ENCODE peak calls at places on chromosomes 12 and 14, in six cellular contexts. F, O, N, T, G and V are unnamed samples.

GRCh38 chr14:83172363-83172762 is 1638.7 kb upstream of the SEL1L start:
- DNase-seq in G (peak; percentile 13), N (no peak), F (no peak), O (no peak), T (no peak), V (no peak)

GRCh38 chr14:73307261-73307660 is 70.0 kb downstream of the PAPLN start:
- DNase-seq in F (no peak), G (no peak), N (no peak), O (no peak), T (no peak), V (no peak)

GRCh38 chr12:79250186-79250585 is 385.6 kb downstream of the SYT1 start:
- DNase-seq in F (no peak), T (no peak), G (no peak), O (no peak), N (no peak), V (no peak)

GRCh38 chr12:124898200-124898950 is 16.1 kb downstream of the UBC start:
- DNase-seq in T (peak; percentile 68), O (peak; percentile 51), F (peak; percentile 49), N (no peak), G (peak; percentile 63), V (peak; percentile 33)

GRCh38 chr14:101470266-101470665 is 91.0 kb upstream of the DIO3 start:
- DNase-seq in F (no peak), N (no peak), G (no peak), O (no peak), T (no peak), V (no peak)

GRCh38 chr12:125330645-125331341 is 265.6 kb downstream of the AACS start:
- DNase-seq in G (peak; percentile 5), T (peak; percentile 19), N (peak; percentile 18), F (peak; percentile 72), O (peak; percentile 73), V (peak; percentile 58)

GRCh38 chr12:23722655-23723054 is 226.8 kb downstream of the SOX5 start:
- DNase-seq in F (no peak), O (no peak), T (no peak), G (no peak), N (no peak), V (no peak)

GRCh38 chr14:92793709-92794546 is at the start of gene GOLGA5:
- DNase-seq in N (peak; percentile 97), G (peak; percentile 95), O (peak; percentile 98), T (peak; percentile 97), F (peak; percentile 99), V (peak; percentile 99)

GRCh38 chr12:88931598-88931997 is 351.3 kb upstream of the KITLG start:
- DNase-seq in N (no peak), O (no peak), G (peak; percentile 78), T (no peak), F (no peak), V (no peak)

DNA sequence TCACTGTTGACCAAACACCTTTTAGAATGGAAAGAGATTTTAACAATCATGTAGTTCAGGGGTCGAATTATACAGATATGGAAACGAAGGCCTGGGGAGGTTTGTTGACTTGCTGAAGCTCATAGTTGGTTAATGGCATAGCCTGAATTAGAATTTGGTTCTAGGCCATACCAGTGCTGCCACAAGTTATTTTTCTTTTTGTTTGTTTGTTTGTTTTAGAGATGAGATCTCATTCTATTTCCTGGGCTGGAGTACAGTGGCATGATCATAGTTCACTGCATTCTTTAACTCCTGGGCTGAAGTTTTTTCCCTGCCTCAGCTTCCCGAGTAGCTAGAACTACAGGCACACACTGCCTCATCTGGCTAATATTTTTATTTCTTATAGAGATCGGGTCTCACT is 25.4 kb upstream of the ALG10B start:
- DNase-seq in G (no peak), O (no peak), T (no peak), F (no peak), N (no peak), V (no peak)
- TF ChIP-seq POLR2A in G (no peak), O (no peak), T (no peak), F (no peak), N (no peak), V (no peak)

GRCh38 chr12:56129210-56129691 is 1.2 kb downstream of the ESYT1 start:
- DNase-seq in F (peak; percentile 69), N (peak; percentile 67), O (peak; percentile 75), T (peak; percentile 88), G (no peak), V (peak; percentile 84)
- TF ChIP-seq POLR2A in F (peak; percentile 52), N (no peak), O (no peak), T (no peak), G (no peak), V (peak; percentile 20)

DNA sequence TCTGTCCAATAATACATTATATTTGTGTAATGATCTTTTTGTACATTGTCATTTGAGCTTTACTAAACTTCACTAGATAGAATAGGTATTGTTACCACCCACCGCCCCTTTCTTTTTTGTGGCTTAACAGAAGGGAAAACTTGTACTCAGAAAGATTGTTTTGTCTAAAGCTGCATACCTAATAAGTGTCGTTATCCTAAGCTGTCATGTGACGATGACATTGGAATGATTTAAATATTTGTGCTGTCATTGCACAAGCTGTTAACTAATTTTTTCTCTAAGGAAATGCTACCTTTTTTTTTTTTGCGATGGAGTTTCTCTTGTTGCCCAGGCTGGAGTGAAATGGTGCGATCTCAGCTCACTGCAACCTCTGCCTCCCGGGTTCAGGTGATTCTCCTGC is 3.6 kb downstream of the DIP2B start:
- DNase-seq in N (no peak), T (no peak), O (no peak), G (no peak), F (no peak), V (no peak)
- TF ChIP-seq POLR2A in N (no peak), T (no peak), O (no peak), G (no peak), F (no peak), V (no peak)

GRCh38 chr14:50797250-50798047 is 33.5 kb downstream of the NIN start:
- DNase-seq in F (no peak), G (no peak), O (no peak), N (no peak), T (no peak), V (no peak)

GRCh38 chr14:50800032-50800431 is 30.9 kb downstream of the NIN start:
- DNase-seq in T (no peak), O (no peak), F (no peak), G (no peak), N (no peak), V (no peak)

GRCh38 chr14:50795909-50796308 is 35.1 kb downstream of the NIN start:
- DNase-seq in N (no peak), T (no peak), G (no peak), F (no peak), O (no peak), V (no peak)

GRCh38 chr14:50796391-50796790 is 34.6 kb downstream of the NIN start:
- DNase-seq in F (no peak), N (no peak), O (no peak), G (no peak), T (no peak), V (no peak)

DNA sequence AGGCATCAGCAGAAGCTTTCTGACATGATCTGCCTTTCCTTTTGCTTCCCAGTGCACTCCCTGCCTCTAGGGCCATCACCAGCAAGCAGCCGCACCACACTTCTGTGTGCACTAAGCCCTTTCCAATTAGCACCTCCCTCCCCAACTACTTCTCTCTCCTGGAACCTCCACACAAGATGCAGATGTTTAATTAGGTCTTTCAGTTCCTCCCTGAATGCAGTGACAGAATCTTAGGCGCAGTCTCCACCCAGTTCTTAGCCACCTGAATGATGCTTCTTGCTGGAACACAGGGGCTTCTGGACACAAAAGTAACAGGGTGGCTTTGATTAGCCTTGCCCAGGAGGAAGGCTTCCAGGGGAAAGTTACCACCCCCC is 32.9 kb downstream of the NIN start:
- DNase-seq in G (no peak), T (no peak), N (no peak), F (no peak), O (no peak), V (no peak)
- TF ChIP-seq POLR2A in G (no peak), T (no peak), N (no peak), F (no peak), O (no peak), V (no peak)

GRCh38 chr12:113358381-113359132 is at the start of gene PLBD2:
- DNase-seq in T (peak; percentile 97), O (peak; percentile 96), N (peak; percentile 92), F (peak; percentile 97), G (peak; percentile 80), V (peak; percentile 96)
- TF ChIP-seq POLR2A in T (peak; percentile 30), O (peak; percentile 72), N (no peak), F (peak; percentile 58), G (peak; percentile 84), V (peak; percentile 55)

DNA sequence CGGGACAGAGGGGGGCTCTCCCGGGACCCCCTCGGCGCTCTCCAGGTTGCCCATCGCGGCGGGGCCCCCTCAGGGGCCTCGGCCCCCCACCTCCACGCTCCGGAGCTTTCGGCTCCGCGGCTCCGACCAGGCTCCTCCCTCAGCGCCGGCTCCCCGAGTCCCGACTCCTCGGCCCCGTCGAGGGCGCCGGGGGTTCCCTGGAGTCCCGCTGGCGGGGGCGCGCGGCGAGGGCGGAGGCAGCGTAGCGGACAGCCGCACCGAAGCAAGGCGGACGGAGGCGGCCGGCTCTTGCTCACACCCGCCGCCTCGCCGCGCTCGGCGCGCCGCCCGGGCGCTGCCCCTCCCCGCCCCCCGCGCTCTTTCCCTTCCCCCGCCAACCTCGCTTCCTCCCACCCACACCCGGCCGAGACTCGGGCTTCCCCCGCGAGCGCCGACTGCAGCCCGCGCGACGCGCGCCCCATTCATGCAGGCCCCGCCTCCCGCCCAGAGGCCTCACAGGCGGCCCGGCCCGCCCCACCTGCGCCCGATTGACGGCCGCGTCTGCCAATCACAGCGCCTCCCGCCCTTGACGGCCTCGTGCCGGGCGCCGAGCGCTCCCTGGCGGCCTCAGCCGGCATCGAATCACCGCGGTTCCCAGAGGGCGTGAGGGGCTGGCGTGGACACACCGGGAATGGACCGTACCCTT is at the start of gene FMNL3:
- DNase-seq in G (peak; percentile 72), O (peak; percentile 99), T (peak; percentile 98), F (peak; percentile 99), N (peak; percentile 95), V (peak; percentile 100)
- TF ChIP-seq POLR2A in G (no peak), O (no peak), T (no peak), F (no peak), N (no peak), V (peak; percentile 65)

GRCh38 chr14:85090681-85091080 is 439.3 kb upstream of the FLRT2 start:
- DNase-seq in G (no peak), T (no peak), O (no peak), N (no peak), F (no peak), V (no peak)
- TF ChIP-seq POLR2A in G (no peak), T (no peak), O (no peak), N (no peak), F (no peak), V (no peak)

DNA sequence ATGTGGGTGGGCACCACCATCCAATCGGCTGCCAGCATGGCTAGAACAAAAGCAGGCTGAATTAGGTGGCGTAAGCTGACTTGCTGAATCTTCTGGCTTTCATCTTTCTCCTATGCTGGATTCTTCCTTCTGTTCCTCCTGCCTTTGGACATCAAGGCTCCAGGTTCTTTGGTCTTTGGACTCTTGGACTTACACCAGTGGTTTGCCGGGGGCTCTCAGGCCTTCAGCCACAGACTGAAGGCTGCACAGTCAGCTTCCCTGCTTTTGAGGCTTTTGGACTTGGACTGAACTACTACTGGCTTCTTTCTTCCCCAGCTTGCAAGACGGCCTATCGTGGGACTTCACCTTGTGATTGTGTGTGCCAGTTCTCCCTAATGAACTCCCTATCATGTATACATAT is 42.0 kb downstream of the RPS6KA5 start:
- DNase-seq in F (no peak), T (no peak), O (no peak), N (no peak), G (no peak), V (no peak)
- TF ChIP-seq POLR2A in F (no peak), T (no peak), O (no peak), N (no peak), G (no peak), V (no peak)